ENCODE peak calls at places on chromosomes 4 and X, in six cellular contexts. H, D, I, V, U and K are unnamed samples.

GRCh38 chr4:78424456-78424855 is 127.1 kb upstream of the ANXA3 start:
- DNase-seq in H (no peak), D (no peak), I (no peak), V (no peak), U (no peak), K (no peak)

GRCh38 chr4:17613761-17614415 is 553 bp upstream of the MED28 start:
- DNase-seq in H (peak), D (no peak), I (peak), V (no peak), U (peak), K (no peak)

GRCh38 chr4:7897811-7898210 is 41.9 kb downstream of the AFAP1 start:
- DNase-seq in H (peak), D (no peak), I (no peak), V (no peak), U (no peak), K (no peak)

GRCh38 chr4:56410247-56410646 is 23.0 kb upstream of the AASDH start:
- DNase-seq in H (peak), D (peak), I (no peak), V (peak), U (peak), K (peak)

GRCh38 chrX:37998586-37999267 is 7.6 kb upstream of the SYTL5 start:
- DNase-seq in H (peak), D (peak), I (no peak), V (no peak), U (no peak), K (no peak)

GRCh38 chr4:17763352-17763890 is 18.0 kb downstream of the FAM184B start:
- DNase-seq in H (no peak), D (no peak), I (no peak), V (no peak), U (no peak), K (no peak)

GRCh38 chrX:40755291-40756249 is 20.2 kb upstream of the MED14 start:
- DNase-seq in H (peak), D (no peak), I (no peak), V (peak), U (no peak), K (peak)

GRCh38 chr4:74112399-74113090 is 13.6 kb upstream of the CXCL2 start:
- DNase-seq in H (peak), D (no peak), I (no peak), V (no peak), U (no peak), K (no peak)

GRCh38 chr4:182137343-182137742 is 105.9 kb upstream of the TENM3 start:
- DNase-seq in H (no peak), D (no peak), I (no peak), V (no peak), U (no peak), K (no peak)

GRCh38 chr4:137664055-137664405 is 131.7 kb upstream of the PCDH18 start:
- DNase-seq in H (peak), D (no peak), I (no peak), V (no peak), U (no peak), K (no peak)

GRCh38 chr4:82798168-82799005 is at the start of gene SCD5:
- DNase-seq in H (peak), D (peak), I (no peak), V (peak), U (peak), K (peak)

GRCh38 chr4:56764206-56764605 is 57.3 kb downstream of the SPINK2 start:
- DNase-seq in H (no peak), D (no peak), I (no peak), V (no peak), U (no peak), K (no peak)

GRCh38 chrX:44514272-44514671 is 28.4 kb downstream of the FUNDC1 start:
- DNase-seq in H (no peak), D (no peak), I (no peak), V (no peak), U (no peak), K (no peak)

GRCh38 chrX:69158166-69159040 is 6.8 kb downstream of the PJA1 start:
- DNase-seq in H (peak), D (peak), I (no peak), V (peak), U (peak), K (peak)

GRCh38 chr4:41212221-41213203 is 1.8 kb downstream of the APBB2 start:
- DNase-seq in H (peak), D (peak), I (no peak), V (peak), U (peak), K (peak)

GRCh38 chr4:128513664-128514484 is 226.3 kb upstream of the PGRMC2 start:
- DNase-seq in H (peak), D (no peak), I (no peak), V (no peak), U (no peak), K (no peak)

GRCh38 chr4:4619821-4620220 is 78.0 kb upstream of the STX18 start:
- DNase-seq in H (no peak), D (no peak), I (no peak), V (no peak), U (no peak), K (no peak)

GRCh38 chrX:153863251-153863991 is 22.6 kb downstream of the L1CAM start:
- DNase-seq in H (no peak), D (no peak), I (no peak), V (no peak), U (no peak), K (no peak)

GRCh38 chr4:8617486-8618040 is 25.0 kb downstream of the CPZ start:
- DNase-seq in H (no peak), D (no peak), I (no peak), V (no peak), U (no peak), K (no peak)

GRCh38 chr4:98905834-98906233 is 23.1 kb downstream of the EIF4E start:
- DNase-seq in H (peak), D (no peak), I (no peak), V (no peak), U (no peak), K (no peak)

GRCh38 chr4:75547647-75548387 is 8.0 kb upstream of the ODAPH start:
- DNase-seq in H (peak), D (no peak), I (no peak), V (peak), U (no peak), K (no peak)

GRCh38 chrX:123817288-123817894 is 42.5 kb upstream of the XIAP start:
- DNase-seq in H (no peak), D (no peak), I (no peak), V (no peak), U (no peak), K (no peak)

GRCh38 chr4:10622728-10623127 is 61.8 kb downstream of the CLNK start:
- DNase-seq in H (no peak), D (no peak), I (no peak), V (no peak), U (no peak), K (no peak)

GRCh38 chr4:79959652-79960051 is 113.4 kb downstream of the ANTXR2 start:
- DNase-seq in H (no peak), D (no peak), I (no peak), V (no peak), U (no peak), K (no peak)

GRCh38 chr4:79964020-79964714 is 108.9 kb downstream of the ANTXR2 start:
- DNase-seq in H (no peak), D (no peak), I (no peak), V (no peak), U (no peak), K (no peak)

GRCh38 chr4:79964715-79965345 is 108.2 kb downstream of the ANTXR2 start:
- DNase-seq in H (no peak), D (no peak), I (no peak), V (no peak), U (no peak), K (no peak)
- H3K27ac ChIP-seq in H (no peak), D (no peak), I (no peak), V (no peak), U (no peak), K (no peak)

GRCh38 chr4:183183906-183184535 is 85.0 kb downstream of the WWC2 start:
- DNase-seq in H (no peak), D (no peak), I (no peak), V (no peak), U (no peak), K (no peak)
- H3K27ac ChIP-seq in H (no peak), D (peak), I (no peak), V (no peak), U (no peak), K (no peak)

GRCh38 chr4:94274912-94275311 is 67.2 kb downstream of the SMARCAD1 start:
- DNase-seq in H (peak), D (no peak), I (no peak), V (no peak), U (no peak), K (no peak)
- H3K27ac ChIP-seq in H (no peak), D (no peak), I (no peak), V (no peak), U (no peak), K (no peak)

GRCh38 chr4:152099061-152099425 is 338.2 kb upstream of the GATB start:
- DNase-seq in H (no peak), D (no peak), I (no peak), V (no peak), U (no peak), K (no peak)

GRCh38 chr4:152099555-152099954 is 338.7 kb upstream of the GATB start:
- DNase-seq in H (no peak), D (no peak), I (no peak), V (no peak), U (no peak), K (no peak)

GRCh38 chr4:152102184-152103000 is 341.6 kb upstream of the GATB start:
- DNase-seq in H (peak), D (no peak), I (no peak), V (no peak), U (no peak), K (no peak)

GRCh38 chr4:152101546-152102183 is 340.9 kb upstream of the GATB start:
- DNase-seq in H (no peak), D (no peak), I (no peak), V (no peak), U (no peak), K (no peak)

GRCh38 chr4:152100378-152101201 is 339.8 kb upstream of the GATB start:
- DNase-seq in H (no peak), D (no peak), I (peak), V (no peak), U (no peak), K (no peak)
- H3K27ac ChIP-seq in H (no peak), D (peak), I (peak), V (peak), U (no peak), K (no peak)

GRCh38 chr4:15653864-15654391 is 1.2 kb downstream of the FBXL5 start:
- DNase-seq in H (peak), D (no peak), I (no peak), V (no peak), U (no peak), K (no peak)
- H3K27ac ChIP-seq in H (peak), D (peak), I (peak), V (peak), U (peak), K (peak)

DNA sequence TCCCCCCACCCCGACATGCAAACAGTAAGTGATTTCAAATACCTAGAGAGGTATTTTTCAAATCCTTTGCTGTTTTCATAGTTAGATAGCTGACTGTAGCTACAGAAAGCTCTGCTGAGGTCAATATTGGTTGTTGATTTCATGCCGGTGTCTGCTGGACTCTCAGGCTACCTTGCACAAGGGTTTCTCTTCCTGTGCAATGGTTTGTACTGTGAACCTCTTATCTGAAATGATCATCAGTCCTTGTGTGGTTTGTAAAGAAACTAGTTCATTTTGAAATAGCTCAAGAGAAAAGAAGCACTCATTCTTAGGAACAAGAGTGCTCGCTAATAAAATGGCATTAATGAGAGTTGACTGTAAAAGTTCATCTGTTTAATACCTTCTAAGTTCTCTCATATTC is 2.1 kb downstream of the MTM1 start:
- DNase-seq in H (no peak), D (no peak), I (no peak), V (no peak), U (no peak), K (no peak)
- H3K27ac ChIP-seq in H (no peak), D (no peak), I (peak), V (peak), U (no peak), K (no peak)

GRCh38 chr4:14855719-14856075 is 146.6 kb upstream of the CPEB2 start:
- DNase-seq in H (no peak), D (no peak), I (no peak), V (no peak), U (no peak), K (no peak)

GRCh38 chr4:14856076-14856926 is 146.0 kb upstream of the CPEB2 start:
- DNase-seq in H (peak), D (peak), I (no peak), V (peak), U (peak), K (peak)

GRCh38 chr4:14857986-14858385 is 144.3 kb upstream of the CPEB2 start:
- DNase-seq in H (no peak), D (no peak), I (no peak), V (no peak), U (no peak), K (no peak)

GRCh38 chr4:14857475-14857874 is 144.8 kb upstream of the CPEB2 start:
- DNase-seq in H (no peak), D (no peak), I (no peak), V (no peak), U (no peak), K (no peak)

DNA sequence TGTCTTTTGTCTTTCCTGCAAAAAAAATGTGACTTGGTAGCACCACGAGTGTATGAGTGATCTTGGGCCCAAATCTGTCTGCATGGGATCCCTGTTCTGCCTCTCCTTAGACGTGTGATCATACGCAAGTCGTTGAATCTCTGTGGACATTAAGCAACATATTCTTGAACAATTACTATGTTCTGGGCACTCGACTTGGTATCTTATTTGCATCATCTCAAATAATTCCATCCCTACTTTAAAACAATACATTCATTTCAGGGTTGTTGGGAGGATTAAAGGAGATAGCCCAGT is 145.4 kb upstream of the CPEB2 start:
- DNase-seq in H (no peak), D (no peak), I (no peak), V (no peak), U (no peak), K (no peak)
- H3K27ac ChIP-seq in H (no peak), D (peak), I (no peak), V (no peak), U (no peak), K (no peak)

GRCh38 chr4:80393970-80394250 is 58.4 kb downstream of the CFAP299 start:
- DNase-seq in H (no peak), D (no peak), I (no peak), V (no peak), U (no peak), K (no peak)
- H3K27ac ChIP-seq in H (no peak), D (no peak), I (no peak), V (no peak), U (no peak), K (no peak)

DNA sequence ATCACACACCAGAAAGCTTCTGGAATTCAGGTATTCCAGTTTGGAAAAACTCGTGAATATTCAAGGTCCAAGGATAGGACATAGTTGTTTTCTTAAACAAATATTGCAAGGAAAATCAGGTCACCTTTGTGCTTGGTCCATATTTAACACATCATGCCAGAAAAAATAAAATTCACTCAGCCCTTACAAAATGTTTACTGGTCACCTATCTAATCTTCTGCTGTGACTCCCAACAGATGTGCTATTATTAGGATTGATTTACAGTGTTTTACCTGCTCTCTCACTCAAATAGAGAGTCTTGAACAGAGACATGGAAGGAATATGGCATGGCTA is 9.5 kb downstream of the CSN3 start:
- DNase-seq in H (no peak), D (no peak), I (no peak), V (no peak), U (no peak), K (no peak)
- H3K27ac ChIP-seq in H (no peak), D (no peak), I (no peak), V (no peak), U (no peak), K (no peak)

GRCh38 chr4:734951-735350 is 29.3 kb downstream of the PCGF3 start:
- DNase-seq in H (no peak), D (no peak), I (no peak), V (no peak), U (no peak), K (no peak)

GRCh38 chr4:732480-732879 is 26.8 kb downstream of the PCGF3 start:
- DNase-seq in H (no peak), D (no peak), I (no peak), V (no peak), U (no peak), K (no peak)

GRCh38 chr4:733631-733980 is 28.0 kb downstream of the PCGF3 start:
- DNase-seq in H (no peak), D (no peak), I (no peak), V (no peak), U (no peak), K (no peak)

GRCh38 chr4:734075-734474 is 28.4 kb downstream of the PCGF3 start:
- DNase-seq in H (no peak), D (no peak), I (no peak), V (no peak), U (no peak), K (no peak)

GRCh38 chr4:732911-733630 is 27.4 kb downstream of the PCGF3 start:
- DNase-seq in H (no peak), D (no peak), I (no peak), V (no peak), U (no peak), K (no peak)
- H3K27ac ChIP-seq in H (no peak), D (no peak), I (no peak), V (no peak), U (no peak), K (no peak)